ENCODE peak calls at places on chromosomes 11 and 22, in ten cellular contexts. One of them, this sample, is unnamed.

GRCh38 chr22:28116261-28116673 is 197.2 kb upstream of the PITPNB start:
- DNase-seq in AG04450: peak
- DNase-seq in mucosa of descending colon: no peak
- DNase-seq in stomach: no peak
- DNase-seq in cardiac fibroblast: peak
- DNase-seq in K562: no peak
- DNase-seq in thoracic aorta: peak
- DNase-seq in cardiac muscle cell: peak
- DNase-seq in AG04449: peak
- DNase-seq in lower leg skin: peak
- DNase-seq in this sample: no peak

GRCh38 chr22:50119768-50120251 is 30.0 kb downstream of the MOV10L1 start:
- DNase-seq in cardiac muscle cell: peak
- DNase-seq in AG04449: no peak
- DNase-seq in lower leg skin: peak
- DNase-seq in thoracic aorta: no peak
- DNase-seq in mucosa of descending colon: no peak
- DNase-seq in K562: no peak
- DNase-seq in stomach: no peak
- DNase-seq in AG04450: no peak
- DNase-seq in cardiac fibroblast: peak
- DNase-seq in this sample: no peak

GRCh38 chr11:70233962-70234361 is 30.9 kb downstream of the FADD start:
- DNase-seq in stomach: no peak
- DNase-seq in K562: no peak
- DNase-seq in lower leg skin: no peak
- DNase-seq in AG04449: no peak
- DNase-seq in AG04450: no peak
- DNase-seq in thoracic aorta: no peak
- DNase-seq in cardiac fibroblast: no peak
- DNase-seq in mucosa of descending colon: no peak
- DNase-seq in cardiac muscle cell: no peak
- DNase-seq in this sample: no peak

GRCh38 chr22:30636226-30637077 is 871 bp downstream of the SLC35E4 start:
- DNase-seq in AG04450: no peak
- DNase-seq in thoracic aorta: no peak
- DNase-seq in mucosa of descending colon: peak
- DNase-seq in cardiac fibroblast: peak
- DNase-seq in K562: peak
- DNase-seq in lower leg skin: peak
- DNase-seq in AG04449: no peak
- DNase-seq in cardiac muscle cell: no peak
- DNase-seq in stomach: peak
- DNase-seq in this sample: peak

GRCh38 chr11:76208829-76209670 is 2.7 kb upstream of the WNT11 start:
- DNase-seq in AG04450: no peak
- DNase-seq in cardiac muscle cell: peak
- DNase-seq in stomach: peak
- DNase-seq in thoracic aorta: no peak
- DNase-seq in mucosa of descending colon: peak
- DNase-seq in cardiac fibroblast: peak
- DNase-seq in AG04449: no peak
- DNase-seq in lower leg skin: peak
- DNase-seq in K562: no peak
- DNase-seq in this sample: peak

GRCh38 chr11:107908211-107908610 is 20.0 kb upstream of the RAB39A start:
- DNase-seq in thoracic aorta: no peak
- DNase-seq in mucosa of descending colon: no peak
- DNase-seq in cardiac fibroblast: no peak
- DNase-seq in AG04449: no peak
- DNase-seq in lower leg skin: no peak
- DNase-seq in AG04450: no peak
- DNase-seq in K562: no peak
- DNase-seq in stomach: no peak
- DNase-seq in cardiac muscle cell: no peak
- DNase-seq in this sample: no peak

GRCh38 chr11:45811109-45811435 is 6.1 kb downstream of the SLC35C1 start:
- DNase-seq in K562: no peak
- DNase-seq in mucosa of descending colon: no peak
- DNase-seq in cardiac muscle cell: no peak
- DNase-seq in thoracic aorta: no peak
- DNase-seq in cardiac fibroblast: no peak
- DNase-seq in stomach: no peak
- DNase-seq in lower leg skin: peak
- DNase-seq in AG04449: no peak
- DNase-seq in AG04450: no peak
- DNase-seq in this sample: no peak

GRCh38 chr11:2899080-2899783 is 13.7 kb upstream of the CDKN1C start:
- DNase-seq in AG04449: no peak
- DNase-seq in cardiac muscle cell: no peak
- DNase-seq in stomach: no peak
- DNase-seq in K562: no peak
- DNase-seq in cardiac fibroblast: no peak
- DNase-seq in AG04450: no peak
- DNase-seq in lower leg skin: no peak
- DNase-seq in mucosa of descending colon: no peak
- DNase-seq in thoracic aorta: no peak
- DNase-seq in this sample: no peak

GRCh38 chr22:49676783-49677494 is 150.7 kb downstream of the BRD1 start:
- DNase-seq in AG04449: no peak
- DNase-seq in AG04450: no peak
- DNase-seq in K562: no peak
- DNase-seq in lower leg skin: peak
- DNase-seq in cardiac fibroblast: no peak
- DNase-seq in thoracic aorta: no peak
- DNase-seq in mucosa of descending colon: no peak
- DNase-seq in cardiac muscle cell: no peak
- DNase-seq in stomach: no peak
- DNase-seq in this sample: no peak

GRCh38 chr11:31199403-31199802 is 170.1 kb downstream of the DCDC1 start:
- DNase-seq in mucosa of descending colon: no peak
- DNase-seq in AG04450: no peak
- DNase-seq in K562: no peak
- DNase-seq in thoracic aorta: no peak
- DNase-seq in cardiac muscle cell: no peak
- DNase-seq in stomach: no peak
- DNase-seq in lower leg skin: no peak
- DNase-seq in cardiac fibroblast: no peak
- DNase-seq in AG04449: no peak
- DNase-seq in this sample: no peak

GRCh38 chr22:21762712-21763581 is 27.4 kb upstream of the YPEL1 start:
- DNase-seq in AG04449: no peak
- DNase-seq in mucosa of descending colon: no peak
- DNase-seq in K562: no peak
- DNase-seq in lower leg skin: no peak
- DNase-seq in stomach: no peak
- DNase-seq in cardiac fibroblast: no peak
- DNase-seq in thoracic aorta: no peak
- DNase-seq in cardiac muscle cell: no peak
- DNase-seq in AG04450: no peak
- DNase-seq in this sample: no peak

GRCh38 chr11:57792060-57792541 is 30.5 kb downstream of the CTNND1 start:
- DNase-seq in AG04450: no peak
- DNase-seq in AG04449: no peak
- DNase-seq in mucosa of descending colon: peak
- DNase-seq in K562: no peak
- DNase-seq in cardiac fibroblast: peak
- DNase-seq in cardiac muscle cell: peak
- DNase-seq in stomach: peak
- DNase-seq in lower leg skin: peak
- DNase-seq in thoracic aorta: peak
- DNase-seq in this sample: no peak

GRCh38 chr22:21837184-21837979 is 30.1 kb downstream of the MAPK1 start:
- DNase-seq in lower leg skin: no peak
- DNase-seq in stomach: no peak
- DNase-seq in thoracic aorta: no peak
- DNase-seq in cardiac fibroblast: peak
- DNase-seq in AG04449: peak
- DNase-seq in cardiac muscle cell: peak
- DNase-seq in AG04450: peak
- DNase-seq in mucosa of descending colon: no peak
- DNase-seq in K562: no peak
- DNase-seq in this sample: peak

GRCh38 chr11:16981651-16982194 is 32.5 kb downstream of the PLEKHA7 start:
- DNase-seq in AG04450: no peak
- DNase-seq in K562: no peak
- DNase-seq in stomach: peak
- DNase-seq in cardiac fibroblast: peak
- DNase-seq in AG04449: no peak
- DNase-seq in lower leg skin: no peak
- DNase-seq in cardiac muscle cell: peak
- DNase-seq in mucosa of descending colon: no peak
- DNase-seq in thoracic aorta: no peak
- DNase-seq in this sample: no peak

GRCh38 chr11:74090701-74091100 is 80.1 kb downstream of the C2CD3 start:
- DNase-seq in mucosa of descending colon: no peak
- DNase-seq in cardiac fibroblast: peak
- DNase-seq in lower leg skin: no peak
- DNase-seq in stomach: no peak
- DNase-seq in K562: no peak
- DNase-seq in cardiac muscle cell: peak
- DNase-seq in thoracic aorta: no peak
- DNase-seq in AG04449: no peak
- DNase-seq in AG04450: no peak
- DNase-seq in this sample: no peak
- TF ChIP-seq CTCF in mucosa of descending colon: no peak
- TF ChIP-seq CTCF in cardiac fibroblast: peak
- TF ChIP-seq CTCF in lower leg skin: no peak
- TF ChIP-seq CTCF in stomach: no peak
- TF ChIP-seq CTCF in K562: peak
- TF ChIP-seq CTCF in cardiac muscle cell: peak
- TF ChIP-seq CTCF in thoracic aorta: no peak
- TF ChIP-seq CTCF in AG04449: peak
- TF ChIP-seq CTCF in AG04450: peak
- TF ChIP-seq CTCF in this sample: no peak

GRCh38 chr22:40510965-40511364 is 125.6 kb downstream of the MRTFA start:
- DNase-seq in AG04449: no peak
- DNase-seq in K562: no peak
- DNase-seq in thoracic aorta: no peak
- DNase-seq in AG04450: no peak
- DNase-seq in stomach: no peak
- DNase-seq in cardiac muscle cell: no peak
- DNase-seq in mucosa of descending colon: no peak
- DNase-seq in lower leg skin: no peak
- DNase-seq in cardiac fibroblast: no peak
- DNase-seq in this sample: no peak

GRCh38 chr22:40511604-40512003 is 124.9 kb downstream of the MRTFA start:
- DNase-seq in AG04450: no peak
- DNase-seq in cardiac muscle cell: no peak
- DNase-seq in cardiac fibroblast: no peak
- DNase-seq in stomach: no peak
- DNase-seq in lower leg skin: no peak
- DNase-seq in K562: no peak
- DNase-seq in mucosa of descending colon: no peak
- DNase-seq in thoracic aorta: no peak
- DNase-seq in AG04449: no peak
- DNase-seq in this sample: no peak

GRCh38 chr22:40509401-40510134 is 127.0 kb downstream of the MRTFA start:
- DNase-seq in lower leg skin: peak
- DNase-seq in AG04449: peak
- DNase-seq in stomach: peak
- DNase-seq in cardiac fibroblast: peak
- DNase-seq in cardiac muscle cell: peak
- DNase-seq in K562: no peak
- DNase-seq in mucosa of descending colon: peak
- DNase-seq in thoracic aorta: no peak
- DNase-seq in AG04450: peak
- DNase-seq in this sample: no peak

GRCh38 chr22:40517631-40518030 is 118.9 kb downstream of the MRTFA start:
- DNase-seq in AG04450: no peak
- DNase-seq in mucosa of descending colon: no peak
- DNase-seq in AG04449: no peak
- DNase-seq in thoracic aorta: no peak
- DNase-seq in stomach: no peak
- DNase-seq in lower leg skin: no peak
- DNase-seq in cardiac fibroblast: no peak
- DNase-seq in cardiac muscle cell: no peak
- DNase-seq in K562: no peak
- DNase-seq in this sample: no peak

DNA sequence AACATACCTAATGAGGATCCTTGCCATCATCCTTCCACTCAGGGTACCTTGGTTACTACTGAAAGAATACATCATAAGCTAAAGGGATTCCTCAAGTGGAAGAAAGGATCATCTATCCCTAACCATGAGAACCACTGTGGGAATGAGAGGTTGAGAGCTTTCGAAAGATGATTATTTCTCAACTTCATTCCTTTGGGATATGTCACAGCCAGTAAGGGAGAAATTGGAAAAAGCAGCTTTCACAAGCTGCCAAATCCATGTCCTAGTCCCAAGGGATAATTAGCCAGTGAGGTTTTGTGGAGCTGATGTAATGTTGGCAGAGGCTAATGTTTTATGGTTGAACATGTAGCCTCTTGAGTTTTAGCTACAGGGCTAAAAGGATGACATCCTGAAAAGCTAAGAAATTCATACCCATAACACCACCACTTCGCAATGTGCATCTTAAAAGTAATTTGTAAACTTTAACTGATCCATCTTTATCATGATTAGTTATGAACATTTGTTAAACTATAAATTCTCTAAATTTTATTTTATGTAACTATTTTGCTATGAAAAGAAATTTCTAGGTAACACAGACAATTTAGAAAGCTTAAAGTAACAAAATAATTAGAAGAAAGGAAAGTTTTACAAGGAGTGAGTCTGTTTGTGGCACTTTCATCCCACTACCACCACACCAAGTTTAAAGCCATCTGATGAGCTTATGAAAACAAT is 123.9 kb downstream of the MRTFA start:
- DNase-seq in cardiac fibroblast: peak
- DNase-seq in AG04449: peak
- DNase-seq in thoracic aorta: no peak
- DNase-seq in AG04450: peak
- DNase-seq in mucosa of descending colon: no peak
- DNase-seq in K562: no peak
- DNase-seq in cardiac muscle cell: peak
- DNase-seq in lower leg skin: no peak
- DNase-seq in stomach: no peak
- DNase-seq in this sample: no peak
- TF ChIP-seq CTCF in cardiac fibroblast: no peak
- TF ChIP-seq CTCF in AG04449: no peak
- TF ChIP-seq CTCF in thoracic aorta: no peak
- TF ChIP-seq CTCF in AG04450: no peak
- TF ChIP-seq CTCF in mucosa of descending colon: no peak
- TF ChIP-seq CTCF in K562: no peak
- TF ChIP-seq CTCF in cardiac muscle cell: no peak
- TF ChIP-seq CTCF in lower leg skin: no peak
- TF ChIP-seq CTCF in stomach: no peak
- TF ChIP-seq CTCF in this sample: no peak

GRCh38 chr11:131683666-131684065 is 313.3 kb downstream of the NTM start:
- DNase-seq in AG04450: no peak
- DNase-seq in mucosa of descending colon: no peak
- DNase-seq in thoracic aorta: no peak
- DNase-seq in AG04449: no peak
- DNase-seq in lower leg skin: peak
- DNase-seq in K562: no peak
- DNase-seq in cardiac muscle cell: no peak
- DNase-seq in cardiac fibroblast: no peak
- DNase-seq in stomach: no peak
- DNase-seq in this sample: no peak
- TF ChIP-seq CTCF in AG04450: no peak
- TF ChIP-seq CTCF in mucosa of descending colon: no peak
- TF ChIP-seq CTCF in thoracic aorta: no peak
- TF ChIP-seq CTCF in AG04449: no peak
- TF ChIP-seq CTCF in lower leg skin: no peak
- TF ChIP-seq CTCF in K562: no peak
- TF ChIP-seq CTCF in cardiac muscle cell: no peak
- TF ChIP-seq CTCF in cardiac fibroblast: no peak
- TF ChIP-seq CTCF in stomach: no peak
- TF ChIP-seq CTCF in this sample: no peak

GRCh38 chr22:35615156-35615555 is 2.0 kb downstream of the MB start:
- DNase-seq in AG04450: no peak
- DNase-seq in K562: no peak
- DNase-seq in stomach: no peak
- DNase-seq in mucosa of descending colon: no peak
- DNase-seq in AG04449: no peak
- DNase-seq in thoracic aorta: no peak
- DNase-seq in cardiac muscle cell: peak
- DNase-seq in cardiac fibroblast: no peak
- DNase-seq in lower leg skin: no peak
- DNase-seq in this sample: no peak
- TF ChIP-seq CTCF in AG04450: no peak
- TF ChIP-seq CTCF in K562: no peak
- TF ChIP-seq CTCF in stomach: no peak
- TF ChIP-seq CTCF in mucosa of descending colon: no peak
- TF ChIP-seq CTCF in AG04449: no peak
- TF ChIP-seq CTCF in thoracic aorta: no peak
- TF ChIP-seq CTCF in cardiac muscle cell: no peak
- TF ChIP-seq CTCF in cardiac fibroblast: no peak
- TF ChIP-seq CTCF in lower leg skin: no peak
- TF ChIP-seq CTCF in this sample: no peak

This sample was measured in endothelial cell.